ENCODE peak calls at places on chromosomes 2 and 18, in six cellular contexts. D is HepG2, K is GM12878, O is WTC11, U is A549, V is HCT116. A is an unnamed sample.

GRCh38 chr2:96239745-96240264 is 26.0 kb downstream of the TMEM127 start:
- DNase-seq in O (no peak), K (no peak), D (no peak), V (no peak), U (no peak), A (no peak)

GRCh38 chr2:128640166-128640846 is 321.6 kb upstream of the HS6ST1 start:
- DNase-seq in V (no peak), K (no peak), D (no peak), U (no peak), O (no peak), A (no peak)

GRCh38 chr18:26233208-26233607 is 7.0 kb downstream of the TAF4B start:
- DNase-seq in V (no peak), O (peak; percentile 40), U (no peak), K (no peak), D (peak; percentile 10), A (no peak)

GRCh38 chr2:4979127-4979526 is 713.1 kb upstream of the SOX11 start:
- DNase-seq in V (no peak), O (no peak), K (no peak), D (no peak), U (no peak), A (no peak)

GRCh38 chr18:13313006-13313661 is 94.6 kb downstream of the LDLRAD4 start:
- DNase-seq in O (no peak), D (peak; percentile 67), U (no peak), K (no peak), V (no peak), A (no peak)

GRCh38 chr18:46622999-46623398 is 34.0 kb downstream of the LOXHD1 start:
- DNase-seq in D (no peak), K (peak; percentile 2), V (no peak), U (no peak), O (no peak), A (peak; percentile 35)

GRCh38 chr2:71944183-71944550 is 203.5 kb downstream of the CYP26B1 start:
- DNase-seq in V (no peak), K (no peak), U (no peak), O (no peak), D (no peak), A (no peak)

GRCh38 chr2:64651590-64651989 is 2.1 kb downstream of the SERTAD2 start:
- DNase-seq in D (no peak), O (no peak), V (no peak), U (no peak), K (no peak), A (no peak)

GRCh38 chr2:166126014-166126639 is 1.7 kb downstream of the SCN1A start:
- DNase-seq in D (no peak), O (no peak), K (no peak), U (no peak), V (no peak), A (no peak)

GRCh38 chr2:11784747-11785610 is 38.5 kb downstream of the LPIN1 start:
- DNase-seq in D (no peak), O (peak; percentile 80), U (peak; percentile 65), V (no peak), K (no peak), A (peak; percentile 64)

GRCh38 chr18:3233433-3234168 is 13.8 kb upstream of the MYOM1 start:
- DNase-seq in U (no peak), O (no peak), V (no peak), D (peak; percentile 94), K (no peak), A (no peak)

GRCh38 chr2:215034154-215034553 is 104.3 kb downstream of the ABCA12 start:
- DNase-seq in D (no peak), U (no peak), O (no peak), V (no peak), K (no peak), A (no peak)

GRCh38 chr2:181393472-181393871 is 63.7 kb upstream of the ITGA4 start:
- DNase-seq in D (peak; percentile 18), K (no peak), O (no peak), V (peak; percentile 1), U (peak; percentile 7), A (peak; percentile 85)

GRCh38 chr18:59084286-59084779 is 55.4 kb upstream of the SEC11C start:
- DNase-seq in U (peak; percentile 54), V (peak; percentile 75), D (peak; percentile 52), O (peak; percentile 83), K (no peak), A (peak; percentile 65)

GRCh38 chr2:39216495-39217191 is 27.1 kb downstream of the CDKL4 start:
- DNase-seq in U (no peak), V (no peak), O (no peak), D (peak; percentile 78), K (no peak), A (peak; percentile 84)

GRCh38 chr18:11857177-11857887 is 6.1 kb downstream of the CHMP1B start:
- DNase-seq in O (no peak), K (no peak), U (peak; percentile 90), V (peak; percentile 95), D (peak; percentile 95), A (peak; percentile 23)

GRCh38 chr2:218399391-218400166 is at the start of gene CTDSP1:
- DNase-seq in K (peak; percentile 73), D (peak; percentile 94), V (peak; percentile 88), O (peak; percentile 95), U (peak; percentile 86), A (peak; percentile 100)

GRCh38 chr2:216006164-216006663 is 7.1 kb downstream of the MREG start:
- DNase-seq in U (no peak), O (peak; percentile 50), K (peak; percentile 73), D (no peak), V (no peak), A (peak; percentile 89)

GRCh38 chr2:203691149-203691548 is 15.3 kb upstream of the CD28 start:
- DNase-seq in V (no peak), D (peak; percentile 56), O (no peak), K (no peak), U (no peak), A (no peak)

GRCh38 chr2:48320747-48321146 is 209.2 kb upstream of the STON1 start:
- DNase-seq in K (no peak), O (no peak), D (no peak), V (no peak), U (no peak), A (peak; percentile 38)

GRCh38 chr2:59206361-59206760 is 965.2 kb upstream of the FANCL start:
- DNase-seq in O (no peak), D (no peak), V (no peak), U (no peak), K (no peak), A (no peak)

GRCh38 chr2:239274391-239275001 is 126.3 kb downstream of the HDAC4 start:
- DNase-seq in O (no peak), K (no peak), D (no peak), U (peak; percentile 74), V (peak; percentile 58), A (peak; percentile 82)

GRCh38 chr2:232142502-232142901 is 181.0 kb downstream of the DIS3L2 start:
- DNase-seq in K (no peak), O (no peak), V (no peak), U (no peak), D (no peak), A (no peak)

GRCh38 chr2:9638532-9638931 is 7.7 kb upstream of the YWHAQ start:
- DNase-seq in O (no peak), D (peak; percentile 62), V (peak; percentile 22), K (no peak), U (peak; percentile 89), A (no peak)

GRCh38 chr2:3159801-3160545 is 217.6 kb downstream of the EIPR1 start:
- DNase-seq in U (no peak), D (no peak), K (no peak), O (no peak), V (no peak), A (no peak)

GRCh38 chr2:96916156-96917007 is 46.5 kb upstream of the SEMA4C start:
- DNase-seq in V (no peak), O (no peak), K (no peak), U (no peak), D (no peak), A (no peak)

GRCh38 chr2:156199588-156199987 is 132.9 kb downstream of the NR4A2 start:
- DNase-seq in O (no peak), V (no peak), K (no peak), U (no peak), D (no peak), A (no peak)

GRCh38 chr2:236636261-236636660 is 66.6 kb downstream of the ACKR3 start:
- DNase-seq in U (no peak), V (no peak), K (no peak), O (no peak), D (no peak), A (no peak)

DNA sequence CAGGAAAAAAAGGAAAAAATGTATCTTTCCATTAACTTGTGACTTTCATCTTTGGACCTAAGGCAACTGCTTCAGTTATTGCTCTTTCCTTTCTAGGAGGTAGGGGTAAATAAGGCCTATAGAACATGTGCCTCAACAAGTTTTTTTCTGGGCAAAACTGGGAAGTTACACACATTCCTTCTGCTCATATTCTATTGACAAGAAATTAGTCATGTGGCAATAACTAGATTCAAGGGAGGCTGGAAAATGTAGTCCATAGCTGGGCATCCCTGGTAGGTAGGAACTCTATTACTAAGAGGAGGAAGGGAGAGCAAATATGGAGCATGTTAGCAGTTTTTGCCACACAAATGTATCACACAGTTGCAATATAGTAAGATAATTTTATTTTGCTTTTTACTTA is 37.7 kb upstream of the NEMP2 start:
- DNase-seq in V (no peak), O (no peak), U (no peak), D (no peak), K (no peak), A (no peak)
- TF ChIP-seq MAX in V (no peak), O (no peak), U (no peak), D (no peak), K (no peak), A (no peak)

GRCh38 chr2:56167616-56168015 is 16.2 kb upstream of the CCDC85A start:
- DNase-seq in D (no peak), K (no peak), O (no peak), U (no peak), V (no peak), A (no peak)

GRCh38 chr2:56170988-56171387 is 12.8 kb upstream of the CCDC85A start:
- DNase-seq in U (no peak), D (no peak), O (no peak), V (no peak), K (no peak), A (no peak)

GRCh38 chr2:56169521-56169920 is 14.3 kb upstream of the CCDC85A start:
- DNase-seq in V (no peak), O (no peak), K (no peak), D (no peak), U (no peak), A (no peak)

GRCh38 chr2:56168163-56168562 is 15.6 kb upstream of the CCDC85A start:
- DNase-seq in U (no peak), V (no peak), D (no peak), O (no peak), K (no peak), A (no peak)

GRCh38 chr2:56170536-56170935 is 13.3 kb upstream of the CCDC85A start:
- DNase-seq in K (no peak), U (no peak), V (no peak), D (no peak), O (no peak), A (no peak)
- TF ChIP-seq MAX in K (no peak), U (no peak), V (no peak), D (no peak), O (no peak), A (no peak)

GRCh38 chr2:199882667-199883066 is 28.4 kb upstream of the C2orf69 start:
- DNase-seq in D (no peak), U (no peak), K (no peak), V (no peak), O (no peak), A (no peak)

GRCh38 chr2:199883474-199884212 is 27.4 kb upstream of the C2orf69 start:
- DNase-seq in U (no peak), D (no peak), O (no peak), K (no peak), V (no peak), A (no peak)
- TF ChIP-seq MAX in U (no peak), D (no peak), O (no peak), K (no peak), V (no peak), A (no peak)

GRCh38 chr2:108266218-108266617 is 22.5 kb upstream of the SULT1C2 start:
- DNase-seq in O (no peak), D (peak; percentile 70), K (no peak), U (no peak), V (no peak), A (no peak)
- TF ChIP-seq MAX in O (no peak), D (no peak), K (no peak), U (no peak), V (no peak), A (no peak)